ENCODE peak calls at places on chromosomes 7 and 10, in six cellular contexts. One of them, this sample, is unnamed.

GRCh38 chr7:131455546-131455945 is 100.9 kb downstream of the PODXL start:
- DNase-seq in nephron progenitor cell: no peak
- DNase-seq in HCT116: no peak
- DNase-seq in Peyer's patch: no peak
- DNase-seq in B cell: no peak
- DNase-seq in psoas muscle: no peak
- DNase-seq in this sample: no peak

GRCh38 chr7:69586315-69586714 is 12.0 kb upstream of the AUTS2 start:
- DNase-seq in Peyer's patch: no peak
- DNase-seq in HCT116: no peak
- DNase-seq in nephron progenitor cell: no peak
- DNase-seq in psoas muscle: no peak
- DNase-seq in B cell: no peak
- DNase-seq in this sample: no peak

GRCh38 chr10:34299105-34299611 is 515.9 kb downstream of the PARD3 start:
- DNase-seq in HCT116: no peak
- DNase-seq in nephron progenitor cell: no peak
- DNase-seq in psoas muscle: no peak
- DNase-seq in Peyer's patch: no peak
- DNase-seq in B cell: no peak
- DNase-seq in this sample: no peak

GRCh38 chr10:37442882-37443281 is 317.5 kb downstream of the ANKRD30A start:
- DNase-seq in B cell: no peak
- DNase-seq in HCT116: no peak
- DNase-seq in nephron progenitor cell: no peak
- DNase-seq in psoas muscle: no peak
- DNase-seq in Peyer's patch: no peak
- DNase-seq in this sample: no peak

GRCh38 chr10:112271982-112272381 is 11.2 kb upstream of the TECTB start:
- DNase-seq in Peyer's patch: no peak
- DNase-seq in psoas muscle: no peak
- DNase-seq in nephron progenitor cell: no peak
- DNase-seq in HCT116: no peak
- DNase-seq in B cell: no peak
- DNase-seq in this sample: no peak

GRCh38 chr7:23022258-23022745 is 8.4 kb upstream of the HYCC1 start:
- DNase-seq in Peyer's patch: no peak
- DNase-seq in B cell: no peak
- DNase-seq in HCT116: no peak
- DNase-seq in psoas muscle: no peak
- DNase-seq in nephron progenitor cell: no peak
- DNase-seq in this sample: no peak

GRCh38 chr10:44396671-44397191 is 11.8 kb upstream of the CXCL12 start:
- DNase-seq in Peyer's patch: no peak
- DNase-seq in B cell: no peak
- DNase-seq in nephron progenitor cell: no peak
- DNase-seq in HCT116: no peak
- DNase-seq in psoas muscle: no peak
- DNase-seq in this sample: no peak

GRCh38 chr10:95276367-95277200 is 14.2 kb downstream of the PDLIM1 start:
- DNase-seq in Peyer's patch: peak
- DNase-seq in B cell: no peak
- DNase-seq in HCT116: no peak
- DNase-seq in nephron progenitor cell: no peak
- DNase-seq in psoas muscle: no peak
- DNase-seq in this sample: no peak

GRCh38 chr7:52726986-52727385 is 308.4 kb upstream of the POM121L12 start:
- DNase-seq in B cell: no peak
- DNase-seq in nephron progenitor cell: no peak
- DNase-seq in Peyer's patch: no peak
- DNase-seq in HCT116: no peak
- DNase-seq in psoas muscle: no peak
- DNase-seq in this sample: no peak

GRCh38 chr7:1815051-1815481 is 145.0 kb downstream of the ELFN1 start:
- DNase-seq in B cell: no peak
- DNase-seq in Peyer's patch: no peak
- DNase-seq in psoas muscle: no peak
- DNase-seq in HCT116: no peak
- DNase-seq in nephron progenitor cell: no peak
- DNase-seq in this sample: no peak

GRCh38 chr10:98885380-98885779 is 350.3 kb downstream of the HPSE2 start:
- DNase-seq in nephron progenitor cell: no peak
- DNase-seq in HCT116: no peak
- DNase-seq in psoas muscle: no peak
- DNase-seq in B cell: no peak
- DNase-seq in Peyer's patch: no peak
- DNase-seq in this sample: no peak

GRCh38 chr10:33883881-33884280 is 549.4 kb upstream of the NRP1 start:
- DNase-seq in HCT116: no peak
- DNase-seq in psoas muscle: no peak
- DNase-seq in nephron progenitor cell: no peak
- DNase-seq in Peyer's patch: no peak
- DNase-seq in B cell: no peak
- DNase-seq in this sample: no peak

GRCh38 chr10:69088471-69088769 is 517 bp downstream of the SRGN start:
- DNase-seq in psoas muscle: no peak
- DNase-seq in nephron progenitor cell: no peak
- DNase-seq in B cell: no peak
- DNase-seq in HCT116: no peak
- DNase-seq in Peyer's patch: no peak
- DNase-seq in this sample: peak

GRCh38 chr7:86942081-86942480 is 117.4 kb downstream of the ELAPOR2 start:
- DNase-seq in B cell: no peak
- DNase-seq in Peyer's patch: no peak
- DNase-seq in psoas muscle: no peak
- DNase-seq in HCT116: no peak
- DNase-seq in nephron progenitor cell: no peak
- DNase-seq in this sample: no peak

GRCh38 chr7:55588976-55589604 is 16.8 kb upstream of the VOPP1 start:
- DNase-seq in psoas muscle: no peak
- DNase-seq in HCT116: no peak
- DNase-seq in Peyer's patch: no peak
- DNase-seq in B cell: no peak
- DNase-seq in nephron progenitor cell: no peak
- DNase-seq in this sample: no peak

GRCh38 chr7:121624922-121625321 is 228.8 kb upstream of the FAM3C start:
- DNase-seq in nephron progenitor cell: no peak
- DNase-seq in Peyer's patch: no peak
- DNase-seq in B cell: no peak
- DNase-seq in HCT116: no peak
- DNase-seq in psoas muscle: no peak
- DNase-seq in this sample: no peak

GRCh38 chr10:86164912-86165311 is 201.7 kb downstream of the GRID1 start:
- DNase-seq in Peyer's patch: peak
- DNase-seq in psoas muscle: no peak
- DNase-seq in B cell: peak
- DNase-seq in HCT116: no peak
- DNase-seq in nephron progenitor cell: no peak
- DNase-seq in this sample: no peak

GRCh38 chr7:85426487-85426960 is 239.7 kb upstream of the SEMA3D start:
- DNase-seq in psoas muscle: no peak
- DNase-seq in Peyer's patch: no peak
- DNase-seq in HCT116: no peak
- DNase-seq in B cell: no peak
- DNase-seq in nephron progenitor cell: no peak
- DNase-seq in this sample: no peak

GRCh38 chr7:18426564-18427226 is 68.9 kb upstream of the HDAC9 start:
- DNase-seq in nephron progenitor cell: no peak
- DNase-seq in HCT116: no peak
- DNase-seq in psoas muscle: no peak
- DNase-seq in Peyer's patch: no peak
- DNase-seq in B cell: no peak
- DNase-seq in this sample: no peak

GRCh38 chr7:101560856-101561255 is 68.2 kb downstream of the MYL10 start:
- DNase-seq in nephron progenitor cell: no peak
- DNase-seq in Peyer's patch: no peak
- DNase-seq in HCT116: no peak
- DNase-seq in psoas muscle: no peak
- DNase-seq in B cell: no peak
- DNase-seq in this sample: no peak

GRCh38 chr10:89959433-89960110 is 258.2 kb downstream of the KIF20B start:
- DNase-seq in nephron progenitor cell: no peak
- DNase-seq in HCT116: no peak
- DNase-seq in Peyer's patch: no peak
- DNase-seq in B cell: no peak
- DNase-seq in psoas muscle: no peak
- DNase-seq in this sample: peak

GRCh38 chr10:98478430-98479222 is 31.9 kb upstream of the HPS1 start:
- DNase-seq in HCT116: no peak
- DNase-seq in Peyer's patch: no peak
- DNase-seq in B cell: no peak
- DNase-seq in nephron progenitor cell: no peak
- DNase-seq in psoas muscle: no peak
- DNase-seq in this sample: peak

GRCh38 chr7:17948503-17949238 is 8.4 kb upstream of the SNX13 start:
- DNase-seq in Peyer's patch: no peak
- DNase-seq in B cell: no peak
- DNase-seq in HCT116: no peak
- DNase-seq in nephron progenitor cell: no peak
- DNase-seq in psoas muscle: no peak
- DNase-seq in this sample: no peak

GRCh38 chr7:34133356-34133982 is 228.1 kb downstream of the BMPER start:
- DNase-seq in psoas muscle: no peak
- DNase-seq in nephron progenitor cell: no peak
- DNase-seq in Peyer's patch: no peak
- DNase-seq in B cell: no peak
- DNase-seq in HCT116: no peak
- DNase-seq in this sample: no peak

GRCh38 chr10:127694580-127695193 is 42.3 kb upstream of the FOXI2 start:
- DNase-seq in B cell: no peak
- DNase-seq in psoas muscle: no peak
- DNase-seq in nephron progenitor cell: peak
- DNase-seq in HCT116: peak
- DNase-seq in Peyer's patch: no peak
- DNase-seq in this sample: peak

GRCh38 chr7:78284945-78285344 is 486.4 kb downstream of the PHTF2 start:
- DNase-seq in HCT116: no peak
- DNase-seq in nephron progenitor cell: no peak
- DNase-seq in psoas muscle: no peak
- DNase-seq in B cell: no peak
- DNase-seq in Peyer's patch: no peak
- DNase-seq in this sample: no peak

GRCh38 chr7:78576196-78576595 is 777.6 kb downstream of the PHTF2 start:
- DNase-seq in psoas muscle: no peak
- DNase-seq in nephron progenitor cell: peak
- DNase-seq in HCT116: no peak
- DNase-seq in B cell: no peak
- DNase-seq in Peyer's patch: no peak
- DNase-seq in this sample: no peak

GRCh38 chr7:114375914-114376313 is 38.7 kb upstream of the FOXP2 start:
- DNase-seq in Peyer's patch: no peak
- DNase-seq in nephron progenitor cell: no peak
- DNase-seq in psoas muscle: no peak
- DNase-seq in HCT116: no peak
- DNase-seq in B cell: no peak
- DNase-seq in this sample: no peak

GRCh38 chr7:35800718-35801391 is at the start of gene SEPTIN7:
- DNase-seq in Peyer's patch: peak
- DNase-seq in HCT116: peak
- DNase-seq in nephron progenitor cell: peak
- DNase-seq in B cell: peak
- DNase-seq in psoas muscle: peak
- DNase-seq in this sample: peak
- TF ChIP-seq CTCF in Peyer's patch: no peak
- TF ChIP-seq CTCF in HCT116: no peak
- TF ChIP-seq CTCF in nephron progenitor cell: no peak
- TF ChIP-seq CTCF in B cell: no peak
- TF ChIP-seq CTCF in psoas muscle: no peak
- TF ChIP-seq CTCF in this sample: no peak

DNA sequence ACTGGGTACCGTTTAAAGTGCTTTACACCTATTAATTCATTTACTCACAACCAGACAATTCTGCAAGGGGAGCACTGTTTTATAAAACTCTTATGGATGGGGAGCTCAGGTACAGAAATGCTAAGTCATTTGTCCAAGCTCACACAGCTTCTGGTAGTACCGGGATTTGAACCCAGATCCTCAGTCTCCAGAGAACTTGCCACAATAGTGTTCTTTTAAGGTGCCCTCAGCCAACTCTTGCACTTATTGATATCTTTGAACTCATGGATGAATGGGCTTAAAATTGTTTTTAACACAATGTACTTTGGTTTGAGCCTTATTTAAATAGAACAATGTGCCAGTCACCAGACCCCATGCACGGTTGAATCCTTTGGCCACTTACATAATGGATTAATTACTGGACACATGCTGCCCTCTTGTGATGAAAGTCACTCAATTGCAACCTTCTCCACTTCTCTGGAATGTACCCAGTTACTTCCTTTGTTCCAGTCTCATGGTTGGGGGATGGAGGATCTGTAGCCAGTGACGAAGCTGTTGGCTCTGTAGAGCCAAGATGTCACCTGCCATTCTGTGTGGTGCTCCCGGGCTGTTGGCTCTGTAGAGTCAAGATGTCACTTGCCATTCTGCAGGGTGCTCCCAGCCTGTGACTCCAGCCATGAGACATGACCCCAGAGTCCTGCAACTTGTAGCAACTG is 65.6 kb downstream of the NOD1 start:
- DNase-seq in B cell: no peak
- DNase-seq in nephron progenitor cell: no peak
- DNase-seq in Peyer's patch: no peak
- DNase-seq in HCT116: peak
- DNase-seq in psoas muscle: no peak
- DNase-seq in this sample: peak
- TF ChIP-seq CTCF in B cell: peak
- TF ChIP-seq CTCF in nephron progenitor cell: peak
- TF ChIP-seq CTCF in Peyer's patch: peak
- TF ChIP-seq CTCF in HCT116: peak
- TF ChIP-seq CTCF in psoas muscle: peak
- TF ChIP-seq CTCF in this sample: peak

GRCh38 chr7:99129536-99129935 is 14.4 kb downstream of the SMURF1 start:
- DNase-seq in Peyer's patch: no peak
- DNase-seq in nephron progenitor cell: no peak
- DNase-seq in B cell: no peak
- DNase-seq in psoas muscle: no peak
- DNase-seq in HCT116: no peak
- DNase-seq in this sample: no peak
- TF ChIP-seq CTCF in Peyer's patch: no peak
- TF ChIP-seq CTCF in nephron progenitor cell: no peak
- TF ChIP-seq CTCF in B cell: no peak
- TF ChIP-seq CTCF in psoas muscle: no peak
- TF ChIP-seq CTCF in HCT116: no peak
- TF ChIP-seq CTCF in this sample: no peak

GRCh38 chr7:123994449-123994848 is 38.4 kb downstream of the TMEM229A start:
- DNase-seq in B cell: no peak
- DNase-seq in Peyer's patch: no peak
- DNase-seq in HCT116: no peak
- DNase-seq in nephron progenitor cell: no peak
- DNase-seq in psoas muscle: no peak
- DNase-seq in this sample: no peak

GRCh38 chr7:123995617-123996326 is 37.1 kb downstream of the TMEM229A start:
- DNase-seq in B cell: no peak
- DNase-seq in nephron progenitor cell: no peak
- DNase-seq in psoas muscle: no peak
- DNase-seq in Peyer's patch: no peak
- DNase-seq in HCT116: no peak
- DNase-seq in this sample: peak

GRCh38 chr7:123996327-123996625 is 36.6 kb downstream of the TMEM229A start:
- DNase-seq in nephron progenitor cell: no peak
- DNase-seq in B cell: no peak
- DNase-seq in HCT116: no peak
- DNase-seq in Peyer's patch: no peak
- DNase-seq in psoas muscle: no peak
- DNase-seq in this sample: no peak

GRCh38 chr7:123987445-123987844 is 45.4 kb downstream of the TMEM229A start:
- DNase-seq in Peyer's patch: no peak
- DNase-seq in nephron progenitor cell: no peak
- DNase-seq in HCT116: no peak
- DNase-seq in B cell: no peak
- DNase-seq in psoas muscle: no peak
- DNase-seq in this sample: no peak

GRCh38 chr7:123992913-123993518 is 39.9 kb downstream of the TMEM229A start:
- DNase-seq in nephron progenitor cell: no peak
- DNase-seq in Peyer's patch: no peak
- DNase-seq in psoas muscle: no peak
- DNase-seq in B cell: no peak
- DNase-seq in HCT116: no peak
- DNase-seq in this sample: no peak
- TF ChIP-seq CTCF in nephron progenitor cell: no peak
- TF ChIP-seq CTCF in Peyer's patch: no peak
- TF ChIP-seq CTCF in psoas muscle: no peak
- TF ChIP-seq CTCF in B cell: no peak
- TF ChIP-seq CTCF in HCT116: no peak
- TF ChIP-seq CTCF in this sample: no peak